ENCODE peak calls at places on chromosomes 2 and 18, in five cellular contexts. W, T, Y, X and R are unnamed samples.

GRCh38 chr2:32805104-32806095 is 141.4 kb upstream of the LTBP1 start:
- DNase-seq in Y (no peak), W (no peak), X (no peak), T (no peak), R (no peak)

GRCh38 chr18:967037-967576 is 62.4 kb downstream of the ADCYAP1 start:
- DNase-seq in Y (no peak), X (no peak), T (no peak), W (no peak), R (no peak)

GRCh38 chr18:50401888-50402287 is 27.0 kb downstream of the SKA1 start:
- DNase-seq in W (peak), Y (no peak), T (no peak), X (no peak), R (no peak)

GRCh38 chr18:7789853-7790552 is 222.9 kb downstream of the PTPRM start:
- DNase-seq in Y (no peak), X (peak), W (peak), T (no peak), R (no peak)

GRCh38 chr2:45879406-45879805 is 227.9 kb downstream of the PRKCE start:
- DNase-seq in W (no peak), T (no peak), Y (no peak), X (no peak), R (no peak)

GRCh38 chr2:160576054-160576499 is 82.5 kb upstream of the RBMS1 start:
- DNase-seq in X (no peak), W (peak), Y (no peak), T (no peak), R (no peak)

GRCh38 chr2:238521870-238522269 is 95.1 kb downstream of the ASB1 start:
- DNase-seq in W (no peak), T (no peak), Y (no peak), X (no peak), R (no peak)

GRCh38 chr18:63292844-63293683 is 26.5 kb downstream of the BCL2 start:
- DNase-seq in W (no peak), Y (no peak), X (no peak), T (no peak), R (peak)

GRCh38 chr2:138689705-138690104 is 90.5 kb downstream of the NXPH2 start:
- DNase-seq in X (no peak), W (no peak), Y (no peak), T (no peak), R (no peak)

GRCh38 chr2:144659731-144660275 is 139.9 kb upstream of the ZEB2 start:
- DNase-seq in W (peak), Y (no peak), T (peak), X (no peak), R (no peak)

GRCh38 chr2:71277536-71278103 is 50.7 kb upstream of the PAIP2B start:
- DNase-seq in W (peak), X (peak), Y (no peak), T (no peak), R (peak)

GRCh38 chr2:96733931-96734330 is 5.9 kb downstream of the LMAN2L start:
- DNase-seq in Y (no peak), X (no peak), T (no peak), W (no peak), R (no peak)

GRCh38 chr2:10078704-10079191 is 1.5 kb downstream of the CYS1 start:
- DNase-seq in X (no peak), Y (no peak), T (no peak), W (peak), R (no peak)